ENCODE peak calls at places on chromosomes 11 and 22, in five cellular contexts. G, N, A, Z and P are unnamed samples.
A peak's percentile ranks its signal among the peaks of the same experiment; 100 is the strongest.

GRCh38 chr11:285021-285893 is 3.7 kb upstream of the PGGHG start:
- DNase-seq in G (no peak), N (no peak), A (no peak), Z (no peak), P (no peak)

GRCh38 chr11:35218956-35219355 is 80.0 kb downstream of the CD44 start:
- DNase-seq in G (no peak), N (no peak), A (peak; percentile 51), Z (no peak), P (no peak)

GRCh38 chr22:36796629-36797175 is 20.1 kb downstream of the PVALB start:
- DNase-seq in G (no peak), N (no peak), A (no peak), Z (no peak), P (no peak)

GRCh38 chr22:42296381-42296853 is 26.0 kb upstream of the TCF20 start:
- DNase-seq in G (peak; percentile 30), N (no peak), A (no peak), Z (no peak), P (peak; percentile 44)

GRCh38 chr11:34929794-34930763 is 13.7 kb downstream of the PDHX start:
- DNase-seq in G (peak; percentile 78), N (no peak), A (no peak), Z (no peak), P (no peak)

GRCh38 chr11:65470433-65470832 is 28.4 kb upstream of the MALAT1 start:
- DNase-seq in G (no peak), N (no peak), A (no peak), Z (no peak), P (no peak)

GRCh38 chr11:3022982-3023381 is 30.9 kb upstream of the NAP1L4 start:
- DNase-seq in G (no peak), N (peak; percentile 78), A (peak; percentile 39), Z (no peak), P (peak; percentile 53)

GRCh38 chr22:19994851-19995610 is 21.6 kb downstream of the ARVCF start:
- DNase-seq in G (no peak), N (no peak), A (no peak), Z (no peak), P (no peak)

GRCh38 chr11:88421530-88421929 is 84.0 kb upstream of the CTSC start:
- DNase-seq in G (no peak), N (peak; percentile 91), A (peak; percentile 5), Z (no peak), P (no peak)

GRCh38 chr11:28696591-28696990 is 588.4 kb downstream of the METTL15 start:
- DNase-seq in G (no peak), N (no peak), A (no peak), Z (no peak), P (no peak)

GRCh38 chr11:75262436-75262835 is 21.9 kb downstream of the TPBGL start:
- DNase-seq in G (no peak), N (no peak), A (no peak), Z (no peak), P (no peak)

GRCh38 chr11:103910721-103911120 is 125.7 kb upstream of the DDI1 start:
- DNase-seq in G (no peak), N (no peak), A (no peak), Z (no peak), P (no peak)

GRCh38 chr11:2762451-2762850 is 62.7 kb upstream of the KCNQ1OT1 start:
- DNase-seq in G (peak; percentile 22), N (no peak), A (no peak), Z (peak; percentile 1), P (no peak)

GRCh38 chr11:315051-315481 is 1.2 kb downstream of the IFITM1 start:
- DNase-seq in G (no peak), N (no peak), A (no peak), Z (no peak), P (no peak)

GRCh38 chr22:19886605-19887250 is 32.1 kb upstream of the GNB1L start:
- DNase-seq in G (no peak), N (peak; percentile 90), A (peak; percentile 69), Z (no peak), P (peak; percentile 70)

GRCh38 chr11:35943761-35944502 is at the start of gene LDLRAD3:
- DNase-seq in G (peak; percentile 70), N (peak; percentile 48), A (peak; percentile 28), Z (peak; percentile 79), P (peak; percentile 86)

GRCh38 chr11:117789241-117789640 is 7.8 kb downstream of the DSCAML1 start:
- DNase-seq in G (no peak), N (no peak), A (no peak), Z (no peak), P (no peak)

GRCh38 chr11:41281131-41281742 is 178.2 kb downstream of the LRRC4C start:
- DNase-seq in G (no peak), N (no peak), A (peak; percentile 7), Z (no peak), P (no peak)

GRCh38 chr11:69948256-69949141 is 129.3 kb upstream of the FGF3 start:
- DNase-seq in G (peak; percentile 65), N (peak; percentile 61), A (no peak), Z (no peak), P (peak; percentile 46)

GRCh38 chr22:50705219-50705691 is 32.6 kb downstream of the SHANK3 start:
- DNase-seq in G (peak; percentile 33), N (peak; percentile 14), A (no peak), Z (peak; percentile 42), P (no peak)

GRCh38 chr11:12224537-12224893 is 114.1 kb downstream of the MICAL2 start:
- DNase-seq in G (peak; percentile 90), N (peak; percentile 88), A (no peak), Z (no peak), P (peak; percentile 76)

GRCh38 chr11:17218403-17218802 is 10.6 kb upstream of the PIK3C2A start:
- DNase-seq in G (no peak), N (no peak), A (no peak), Z (no peak), P (no peak)

GRCh38 chr11:69907611-69908010 is 88.4 kb upstream of the FGF3 start:
- DNase-seq in G (no peak), N (no peak), A (no peak), Z (no peak), P (no peak)

GRCh38 chr11:97289823-97290222 is 900.0 kb downstream of the JRKL start:
- DNase-seq in G (no peak), N (no peak), A (no peak), Z (no peak), P (no peak)

GRCh38 chr11:34242037-34242625 is 115.7 kb downstream of the ABTB2 start:
- DNase-seq in G (no peak), N (peak; percentile 83), A (no peak), Z (no peak), P (no peak)

GRCh38 chr22:36467946-36468345 is 13.5 kb downstream of the TXN2 start:
- DNase-seq in G (no peak), N (peak; percentile 86), A (no peak), Z (no peak), P (peak; percentile 91)

GRCh38 chr22:38767313-38767712 is 11.5 kb upstream of the SUN2 start:
- DNase-seq in G (no peak), N (no peak), A (no peak), Z (no peak), P (no peak)
- TF ChIP-seq CTCF in G (no peak), N (no peak), A (no peak), Z (no peak), P (no peak)

DNA sequence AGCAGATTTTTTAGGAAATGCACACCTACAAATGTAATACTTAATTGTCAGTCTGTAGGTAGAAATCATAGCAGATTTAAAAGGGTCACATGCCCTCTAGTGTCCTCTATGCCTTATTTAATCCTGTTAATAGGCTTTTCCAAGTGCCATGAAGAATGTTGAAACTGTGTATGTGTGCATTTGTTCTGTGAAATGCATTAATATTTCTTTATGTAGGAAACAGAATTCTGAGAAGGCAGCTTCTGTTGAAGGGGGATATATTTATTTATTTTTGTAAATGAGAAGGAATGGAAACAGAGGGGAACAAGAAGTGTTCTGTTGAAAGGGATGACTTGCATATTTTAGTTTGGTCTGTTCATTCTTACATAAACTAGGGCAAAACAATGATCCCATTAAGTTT is 51.0 kb downstream of the SVIP start:
- DNase-seq in G (no peak), N (peak; percentile 27), A (no peak), Z (no peak), P (no peak)
- TF ChIP-seq CTCF in G (no peak), N (no peak), A (no peak), Z (no peak), P (no peak)

DNA sequence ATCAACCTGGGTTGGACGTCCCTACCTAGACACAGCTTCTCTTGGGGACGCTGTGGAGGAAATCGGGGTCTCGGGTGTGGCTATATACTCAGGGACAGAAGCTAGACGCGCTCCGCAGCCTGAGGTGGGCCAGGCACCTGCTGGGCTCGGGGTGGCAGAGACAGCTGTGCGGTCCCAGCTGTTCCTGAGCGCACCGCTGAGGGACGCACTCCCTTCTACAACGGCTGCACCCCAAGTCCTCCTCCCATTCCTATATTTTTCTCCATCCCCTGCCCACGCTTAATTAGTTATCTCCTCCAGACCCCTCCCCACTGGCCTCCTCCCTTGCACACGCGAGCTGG is 188 bp upstream of the MTNR1B start:
- DNase-seq in G (no peak), N (no peak), A (no peak), Z (no peak), P (no peak)
- TF ChIP-seq CTCF in G (no peak), N (no peak), A (no peak), Z (no peak), P (no peak)

GRCh38 chr11:134101292-134101691 is 32.4 kb downstream of the JAM3 start:
- DNase-seq in G (no peak), N (no peak), A (no peak), Z (no peak), P (no peak)

GRCh38 chr11:134097146-134097545 is 28.3 kb downstream of the JAM3 start:
- DNase-seq in G (no peak), N (no peak), A (no peak), Z (no peak), P (no peak)

GRCh38 chr11:134100171-134100570 is 31.3 kb downstream of the JAM3 start:
- DNase-seq in G (no peak), N (no peak), A (no peak), Z (no peak), P (no peak)

DNA sequence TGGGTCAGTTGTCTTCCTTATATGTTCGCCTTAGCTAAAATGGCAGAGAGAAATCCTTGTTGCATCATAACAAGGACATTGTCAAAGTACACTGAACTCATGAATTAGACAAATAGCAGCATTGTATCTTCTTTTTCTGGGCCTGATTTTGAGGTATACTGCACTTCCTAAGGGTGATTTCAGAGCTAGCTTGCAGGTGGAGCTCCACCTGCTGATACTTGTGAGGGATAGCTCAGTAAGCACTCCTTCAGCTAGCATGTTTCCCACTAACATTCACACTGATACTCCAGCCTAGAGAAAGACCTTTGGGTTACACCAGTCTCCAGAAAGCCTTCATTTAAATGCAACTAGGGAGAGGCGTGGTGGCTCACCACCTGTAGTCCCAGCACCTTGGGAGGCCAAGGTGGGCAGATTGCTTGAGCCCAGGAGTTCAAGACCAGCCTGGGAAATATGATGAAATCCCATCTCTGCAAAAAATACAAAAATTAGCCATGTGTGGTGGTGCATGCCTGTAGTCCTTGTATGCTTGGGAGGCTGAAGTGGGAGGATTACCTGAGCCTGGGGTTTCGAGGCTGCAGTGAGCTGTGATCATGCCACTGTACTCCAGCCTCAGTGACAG is 29.8 kb downstream of the JAM3 start:
- DNase-seq in G (no peak), N (peak; percentile 26), A (no peak), Z (no peak), P (peak; percentile 14)
- TF ChIP-seq CTCF in G (no peak), N (peak; percentile 37), A (peak; percentile 13), Z (no peak), P (peak; percentile 41)